ENCODE peak calls at places on chromosome 12, in seven cellular contexts. X is GM23338, N is lower leg skin, S is naive B cell, Y is activated T-cell treated with anti-CD3 and anti-CD28 coated beads for 24 hours, I is fibroblast of pulmonary artery, U is Caki2. Q is an unnamed sample.

GRCh38 chr12:132432721-132433577 is 57.0 kb upstream of the FBRSL1 start:
- DNase-seq in X (no peak), N (no peak), S (no peak), Y (no peak), I (peak; percentile 45), U (no peak), Q (no peak)

GRCh38 chr12:43937947-43938346 is 102.1 kb downstream of the TMEM117 start:
- DNase-seq in X (peak; percentile 43), N (no peak), S (no peak), Y (no peak), I (peak; percentile 17), U (no peak), Q (no peak)

GRCh38 chr12:51823875-51824565 is 24.5 kb downstream of the FIGNL2 start:
- DNase-seq in X (peak; percentile 86), N (no peak), S (no peak), Y (no peak), I (peak; percentile 81), U (peak; percentile 65), Q (no peak)

GRCh38 chr12:13390921-13391320 is 194.4 kb downstream of the EMP1 start:
- DNase-seq in X (no peak), N (no peak), S (no peak), Y (no peak), I (no peak), U (no peak), Q (peak; percentile 60)

GRCh38 chr12:41206298-41206697 is 18.2 kb downstream of the PDZRN4 start:
- DNase-seq in X (no peak), N (no peak), S (no peak), Y (no peak), I (no peak), U (no peak), Q (no peak)

GRCh38 chr12:101642115-101643067 is 47.6 kb downstream of the MYBPC1 start:
- DNase-seq in X (peak; percentile 94), N (no peak), S (peak; percentile 30), Y (no peak), I (no peak), U (peak; percentile 1), Q (no peak)

GRCh38 chr12:53180931-53181645 is 363 bp upstream of the CSAD start:
- DNase-seq in X (peak; percentile 84), N (no peak), S (peak; percentile 74), Y (peak; percentile 72), I (peak; percentile 70), U (no peak), Q (no peak)

GRCh38 chr12:75489613-75490210 is 9.2 kb downstream of the GLIPR1 start:
- DNase-seq in X (peak; percentile 12), N (no peak), S (no peak), Y (no peak), I (peak; percentile 53), U (no peak), Q (no peak)

GRCh38 chr12:24034894-24035293 is 85.4 kb upstream of the SOX5 start:
- DNase-seq in X (no peak), N (no peak), S (no peak), Y (no peak), I (no peak), U (no peak), Q (no peak)

GRCh38 chr12:63940295-63940997 is 95.9 kb downstream of the SRGAP1 start:
- DNase-seq in X (no peak), N (no peak), S (no peak), Y (no peak), I (no peak), U (no peak), Q (no peak)

GRCh38 chr12:55742719-55743130 is at the start of gene GDF11:
- DNase-seq in X (peak; percentile 91), N (peak; percentile 93), S (peak; percentile 30), Y (peak; percentile 65), I (peak; percentile 75), U (peak; percentile 73), Q (no peak)